ENCODE peak calls at places on chromosome 13, in ten cellular contexts. M, T, N, K, E, R, H, V, G and B are unnamed samples.

GRCh38 chr13:84684804-84685203 is 802.5 kb upstream of the SLITRK1 start:
- DNase-seq in V (no peak), H (no peak), K (peak), E (no peak), R (no peak), T (peak), G (peak), M (no peak), N (no peak), B (no peak)

GRCh38 chr13:35693142-35693784 is 216.8 kb upstream of the MAB21L1 start:
- DNase-seq in G (no peak), E (no peak), M (no peak), H (no peak), K (no peak), R (no peak), N (no peak), V (no peak), T (peak), B (no peak)

GRCh38 chr13:91904005-91904404 is 505.6 kb downstream of the GPC5 start:
- DNase-seq in N (no peak), T (no peak), E (no peak), H (no peak), R (no peak), V (no peak), K (no peak), M (no peak), G (no peak), B (no peak)

GRCh38 chr13:101552797-101553196 is 100.3 kb downstream of the ITGBL1 start:
- DNase-seq in T (peak), H (no peak), V (no peak), K (peak), G (no peak), N (no peak), E (no peak), R (peak), M (no peak), B (no peak)

GRCh38 chr13:111865046-111865445 is 201.9 kb upstream of the SOX1 start:
- DNase-seq in H (no peak), K (no peak), V (no peak), T (no peak), R (no peak), G (no peak), E (no peak), N (no peak), M (no peak), B (no peak)

GRCh38 chr13:62524498-62524897 is 1108.8 kb upstream of the PCDH20 start:
- DNase-seq in R (no peak), E (no peak), G (no peak), M (no peak), T (no peak), V (no peak), H (no peak), N (no peak), K (no peak), B (no peak)

GRCh38 chr13:29125145-29125933 is 305.2 kb downstream of the MTUS2 start:
- DNase-seq in V (no peak), T (no peak), R (no peak), N (no peak), K (no peak), H (no peak), M (no peak), G (no peak), E (no peak), B (no peak)

GRCh38 chr13:73542446-73542845 is 483.6 kb downstream of the KLF5 start:
- DNase-seq in H (no peak), K (no peak), R (no peak), T (no peak), M (no peak), G (no peak), N (no peak), E (no peak), V (no peak), B (no peak)

GRCh38 chr13:21039097-21039800 is 22.1 kb downstream of the LATS2 start:
- DNase-seq in N (no peak), E (no peak), H (no peak), R (no peak), T (no peak), V (no peak), M (peak), G (no peak), K (no peak), B (no peak)

GRCh38 chr13:73767747-73768315 is 366.4 kb downstream of the KLF12 start:
- DNase-seq in K (peak), G (no peak), M (peak), H (no peak), N (peak), E (no peak), V (no peak), T (no peak), R (no peak), B (peak)

GRCh38 chr13:47858678-47859050 is 142.4 kb downstream of the SUCLA2 start:
- DNase-seq in N (no peak), E (no peak), M (no peak), T (peak), R (peak), H (no peak), K (peak), V (no peak), G (peak), B (no peak)

GRCh38 chr13:21047591-21048282 is 13.6 kb downstream of the LATS2 start:
- DNase-seq in V (no peak), R (no peak), T (no peak), H (no peak), E (no peak), N (no peak), M (no peak), G (no peak), K (no peak), B (no peak)

GRCh38 chr13:46896346-46897138 is at the start of gene HTR2A:
- DNase-seq in V (no peak), K (peak), T (peak), E (no peak), N (no peak), H (no peak), G (peak), M (no peak), R (no peak), B (peak)

GRCh38 chr13:80116107-80116506 is 224.8 kb downstream of the SPRY2 start:
- DNase-seq in V (no peak), T (peak), R (peak), K (peak), H (no peak), G (no peak), N (no peak), E (no peak), M (no peak), B (no peak)

GRCh38 chr13:40064723-40065122 is 409.3 kb downstream of the COG6 start:
- DNase-seq in R (peak), E (no peak), V (no peak), T (peak), M (no peak), N (no peak), G (no peak), K (peak), H (no peak), B (no peak)

GRCh38 chr13:114151565-114152284 is 19.3 kb upstream of the RASA3 start:
- DNase-seq in M (no peak), T (no peak), N (no peak), G (peak), K (no peak), H (peak), E (no peak), V (no peak), R (no peak), B (peak)

GRCh38 chr13:76929975-76930374 is 18.3 kb upstream of the ACOD1 start:
- DNase-seq in N (no peak), H (no peak), K (no peak), T (no peak), V (no peak), R (no peak), M (no peak), E (no peak), G (no peak), B (no peak)

GRCh38 chr13:109182777-109183465 is 553.5 kb downstream of the MYO16 start:
- DNase-seq in T (peak), G (no peak), K (no peak), R (no peak), M (no peak), E (no peak), V (no peak), H (no peak), N (no peak), B (no peak)

GRCh38 chr13:59441596-59442280 is 722.0 kb downstream of the DIAPH3 start:
- DNase-seq in G (no peak), E (no peak), N (no peak), R (no peak), V (no peak), K (no peak), M (no peak), T (no peak), H (no peak), B (no peak)

GRCh38 chr13:69704311-69704710 is 403.3 kb upstream of the ATXN8OS start:
- DNase-seq in R (no peak), K (peak), V (no peak), T (no peak), G (no peak), N (no peak), E (no peak), M (no peak), H (no peak), B (no peak)